ENCODE peak calls at places on chromosomes 6 and 20, in four cellular contexts. C is HCT116, E is left lung, G is choroid plexus epithelial cell. Z is an unnamed sample.
A peak's percentile ranks its signal among the peaks of the same experiment; 100 is the strongest.

GRCh38 chr6:37556884-37557644 is 57.4 kb upstream of the CCDC167 start:
- DNase-seq in C (no peak), E (no peak), G (no peak), Z (no peak)

GRCh38 chr20:37243937-37244571 is 17.6 kb downstream of the GHRH start:
- DNase-seq in C (no peak), E (no peak), G (peak; percentile 20), Z (no peak)

GRCh38 chr20:25057234-25058050 is 497 bp downstream of the ACSS1 start:
- DNase-seq in C (no peak), E (peak; percentile 84), G (peak; percentile 53), Z (no peak)

GRCh38 chr20:44019638-44020335 is 105.1 kb downstream of the TOX2 start:
- DNase-seq in C (no peak), E (no peak), G (peak; percentile 52), Z (peak; percentile 74)

GRCh38 chr6:78832091-78832808 is 35.1 kb upstream of the IRAK1BP1 start:
- DNase-seq in C (no peak), E (no peak), G (peak; percentile 47), Z (no peak)

GRCh38 chr6:134642217-134642616 is 307.7 kb downstream of the ALDH8A1 start:
- DNase-seq in C (no peak), E (no peak), G (no peak), Z (peak; percentile 58)

GRCh38 chr20:44460795-44461141 is 14.9 kb upstream of the TTPAL start:
- DNase-seq in C (peak; percentile 31), E (no peak), G (peak; percentile 66), Z (peak; percentile 62)

GRCh38 chr6:25504661-25505060 is 147.4 kb upstream of the SCGN start:
- DNase-seq in C (peak; percentile 82), E (no peak), G (no peak), Z (peak; percentile 79)

GRCh38 chr6:112013051-112013450 is 40.9 kb upstream of the CCN6 start:
- DNase-seq in C (no peak), E (no peak), G (no peak), Z (no peak)

GRCh38 chr20:49278817-49279676 is 1.2 kb upstream of the ZNFX1 start:
- DNase-seq in C (no peak), E (no peak), G (peak; percentile 48), Z (peak; percentile 36)

GRCh38 chr6:50141100-50141499 is 91.4 kb upstream of the DEFB112 start:
- DNase-seq in C (no peak), E (no peak), G (no peak), Z (no peak)
- H3K4me3 ChIP-seq in C (no peak overlapping the region), E (no peak overlapping the region), G (no peak overlapping the region), Z (no peak overlapping the region)

GRCh38 chr6:136757150-136757549 is 35.1 kb downstream of the MAP3K5 start:
- DNase-seq in C (no peak), E (no peak), G (peak; percentile 70), Z (no peak)
- TF ChIP-seq CTCF in C (no peak), E (no peak), G (no peak), Z (no peak)

GRCh38 chr20:22584630-22584921 is 204 bp upstream of the FOXA2 start:
- DNase-seq in C (no peak), E (peak; percentile 88), G (no peak), Z (no peak)
- H3K4me3 ChIP-seq in C (no peak overlapping the region), E (peak overlapping the region; percentile 27), G (no peak overlapping the region), Z (no peak overlapping the region)

GRCh38 chr6:93424303-93425064 is 5.1 kb upstream of the EPHA7 start:
- DNase-seq in C (no peak), E (no peak), G (peak; percentile 47), Z (no peak)
- TF ChIP-seq CTCF in C (peak; percentile 7), E (peak; percentile 30), G (peak; percentile 62), Z (peak; percentile 59)